ENCODE peak calls at places on chromosomes 13 and 19, in four cellular contexts. I is nephron progenitor cell, V is astrocyte of the spinal cord, T is fibroblast of lung. N is an unnamed sample.

GRCh38 chr19:46755077-46755852 is 9.0 kb upstream of the STRN4 start:
- DNase-seq in I (no peak), V (peak; percentile 55), T (peak; percentile 88), N (peak; percentile 77)

GRCh38 chr19:5434351-5434917 is 20.8 kb upstream of the ZNRF4 start:
- DNase-seq in I (no peak), V (peak; percentile 11), T (no peak), N (no peak)

GRCh38 chr19:15479391-15480345 is at the start of gene PGLYRP2:
- DNase-seq in I (no peak), V (no peak), T (no peak), N (no peak)

GRCh38 chr13:21365574-21365973 is 93.5 kb downstream of the ZDHHC20 start:
- DNase-seq in I (no peak), V (no peak), T (no peak), N (no peak)

GRCh38 chr19:4066682-4067395 is at the start of gene ZBTB7A:
- DNase-seq in I (peak; percentile 72), V (peak; percentile 59), T (peak; percentile 76), N (peak; percentile 61)

GRCh38 chr19:9171393-9171991 is 7.3 kb upstream of the OR7D2 start:
- DNase-seq in I (no peak), V (no peak), T (no peak), N (no peak)

GRCh38 chr13:67408823-67409222 is 178.7 kb upstream of the PCDH9 start:
- DNase-seq in I (no peak), V (peak; percentile 59), T (peak; percentile 71), N (no peak)

GRCh38 chr19:43784251-43784980 is 3.6 kb upstream of the KCNN4 start:
- DNase-seq in I (no peak), V (peak; percentile 86), T (peak; percentile 83), N (peak; percentile 85)

GRCh38 chr19:49553451-49554271 is 25.9 kb downstream of the RCN3 start:
- DNase-seq in I (no peak), V (peak; percentile 70), T (no peak), N (peak; percentile 69)

GRCh38 chr19:6484831-6485230 is 3.2 kb upstream of the DENND1C start:
- DNase-seq in I (no peak), V (no peak), T (no peak), N (no peak)

GRCh38 chr13:73173160-73173905 is 114.5 kb downstream of the KLF5 start:
- DNase-seq in I (no peak), V (no peak), T (no peak), N (no peak)

GRCh38 chr13:97433727-97434416 is at the start of gene RAP2A:
- DNase-seq in I (peak; percentile 93), V (peak; percentile 94), T (peak; percentile 93), N (peak; percentile 91)

GRCh38 chr13:40483601-40484000 is 182.8 kb downstream of the FOXO1 start:
- DNase-seq in I (no peak), V (no peak), T (no peak), N (no peak)

GRCh38 chr13:72255908-72256307 is 388.9 kb upstream of the DACH1 start:
- DNase-seq in I (peak; percentile 31), V (peak; percentile 60), T (peak; percentile 51), N (no peak)

GRCh38 chr13:84706004-84706710 is 823.9 kb upstream of the SLITRK1 start:
- DNase-seq in I (no peak), V (no peak), T (no peak), N (no peak)

GRCh38 chr19:55088021-55088451 is 12.4 kb downstream of the EPS8L1 start:
- DNase-seq in I (no peak), V (no peak), T (no peak), N (no peak)

GRCh38 chr13:94640676-94641075 is 39.0 kb downstream of the GPR180 start:
- DNase-seq in I (no peak), V (peak; percentile 29), T (no peak), N (peak; percentile 34)

GRCh38 chr19:10408511-10409291 is 5.4 kb upstream of the CDC37 start:
- DNase-seq in I (no peak), V (no peak), T (no peak), N (no peak)

GRCh38 chr19:56091066-56091490 is 30.0 kb downstream of the ZNF787 start:
- DNase-seq in I (no peak), V (peak; percentile 31), T (peak; percentile 55), N (peak; percentile 61)

GRCh38 chr19:13521066-13521465 is 14.8 kb upstream of the CACNA1A start:
- DNase-seq in I (no peak), V (no peak), T (no peak), N (peak; percentile 24)

GRCh38 chr19:3095375-3096191 is 1.4 kb downstream of the GNA11 start:
- DNase-seq in I (peak; percentile 71), V (no peak), T (no peak), N (no peak)

GRCh38 chr19:55406091-55406868 is 1.3 kb downstream of the UBE2S start:
- DNase-seq in I (no peak), V (no peak), T (no peak), N (no peak)

GRCh38 chr19:6738726-6739389 is 622 bp upstream of the TRIP10 start:
- DNase-seq in I (peak; percentile 54), V (no peak), T (no peak), N (peak; percentile 8)

GRCh38 chr19:42528354-42529247 is at the start of gene CEACAM1:
- DNase-seq in I (no peak), V (no peak), T (no peak), N (no peak)

GRCh38 chr13:75934889-75935288 is 298.8 kb downstream of the LMO7 start:
- DNase-seq in I (no peak), V (peak; percentile 61), T (peak; percentile 9), N (peak; percentile 62)